ENCODE peak calls at places on chromosomes 2 and 18, in ten cellular contexts. One of them, this sample, is unnamed.

GRCh38 chr18:35696307-35696706 is 114.8 kb downstream of the GALNT1 start:
- DNase-seq in choroid plexus epithelial cell: no peak
- DNase-seq in transverse colon: no peak
- DNase-seq in adrenal gland: no peak
- DNase-seq in heart left ventricle: no peak
- DNase-seq in coronary artery: no peak
- DNase-seq in astrocyte of the cerebellum: no peak
- DNase-seq in CD8-positive, alpha-beta T cell: no peak
- DNase-seq in AG04450: no peak
- DNase-seq in lower leg skin: no peak
- DNase-seq in this sample: no peak

GRCh38 chr2:137420744-137421143 is 543.5 kb upstream of the HNMT start:
- DNase-seq in choroid plexus epithelial cell: peak
- DNase-seq in transverse colon: no peak
- DNase-seq in adrenal gland: no peak
- DNase-seq in heart left ventricle: no peak
- DNase-seq in coronary artery: no peak
- DNase-seq in astrocyte of the cerebellum: no peak
- DNase-seq in CD8-positive, alpha-beta T cell: no peak
- DNase-seq in AG04450: no peak
- DNase-seq in lower leg skin: no peak
- DNase-seq in this sample: peak

GRCh38 chr18:76573325-76574025 is 78.4 kb upstream of the ZNF516 start:
- DNase-seq in choroid plexus epithelial cell: peak
- DNase-seq in transverse colon: no peak
- DNase-seq in adrenal gland: no peak
- DNase-seq in heart left ventricle: no peak
- DNase-seq in coronary artery: no peak
- DNase-seq in astrocyte of the cerebellum: peak
- DNase-seq in CD8-positive, alpha-beta T cell: no peak
- DNase-seq in AG04450: no peak
- DNase-seq in lower leg skin: no peak
- DNase-seq in this sample: peak

GRCh38 chr2:43131051-43131889 is 95.1 kb downstream of the ZFP36L2 start:
- DNase-seq in choroid plexus epithelial cell: peak
- DNase-seq in transverse colon: peak
- DNase-seq in adrenal gland: peak
- DNase-seq in heart left ventricle: peak
- DNase-seq in coronary artery: no peak
- DNase-seq in astrocyte of the cerebellum: peak
- DNase-seq in CD8-positive, alpha-beta T cell: peak
- DNase-seq in AG04450: peak
- DNase-seq in lower leg skin: peak
- DNase-seq in this sample: peak

GRCh38 chr2:121888189-121888557 is 132.7 kb downstream of the TSN start:
- DNase-seq in choroid plexus epithelial cell: no peak
- DNase-seq in transverse colon: no peak
- DNase-seq in adrenal gland: no peak
- DNase-seq in heart left ventricle: no peak
- DNase-seq in coronary artery: no peak
- DNase-seq in astrocyte of the cerebellum: no peak
- DNase-seq in CD8-positive, alpha-beta T cell: no peak
- DNase-seq in AG04450: no peak
- DNase-seq in lower leg skin: no peak
- DNase-seq in this sample: no peak

GRCh38 chr2:169739351-169739750 is 5.7 kb downstream of the KLHL23 start:
- DNase-seq in choroid plexus epithelial cell: no peak
- DNase-seq in transverse colon: no peak
- DNase-seq in adrenal gland: no peak
- DNase-seq in heart left ventricle: no peak
- DNase-seq in coronary artery: no peak
- DNase-seq in astrocyte of the cerebellum: no peak
- DNase-seq in CD8-positive, alpha-beta T cell: no peak
- DNase-seq in AG04450: no peak
- DNase-seq in lower leg skin: no peak
- DNase-seq in this sample: no peak

GRCh38 chr2:62964050-62964449 is 86.6 kb upstream of the OTX1 start:
- DNase-seq in choroid plexus epithelial cell: no peak
- DNase-seq in transverse colon: no peak
- DNase-seq in adrenal gland: no peak
- DNase-seq in heart left ventricle: no peak
- DNase-seq in coronary artery: no peak
- DNase-seq in astrocyte of the cerebellum: peak
- DNase-seq in CD8-positive, alpha-beta T cell: no peak
- DNase-seq in AG04450: no peak
- DNase-seq in lower leg skin: no peak
- DNase-seq in this sample: no peak

GRCh38 chr2:11026286-11026921 is 114.7 kb downstream of the KCNF1 start:
- DNase-seq in choroid plexus epithelial cell: no peak
- DNase-seq in transverse colon: no peak
- DNase-seq in adrenal gland: no peak
- DNase-seq in heart left ventricle: no peak
- DNase-seq in coronary artery: no peak
- DNase-seq in astrocyte of the cerebellum: no peak
- DNase-seq in CD8-positive, alpha-beta T cell: peak
- DNase-seq in AG04450: no peak
- DNase-seq in lower leg skin: no peak
- DNase-seq in this sample: no peak

GRCh38 chr2:44342854-44343253 is 18.4 kb downstream of the PREPL start:
- DNase-seq in choroid plexus epithelial cell: peak
- DNase-seq in transverse colon: no peak
- DNase-seq in adrenal gland: no peak
- DNase-seq in heart left ventricle: no peak
- DNase-seq in coronary artery: no peak
- DNase-seq in astrocyte of the cerebellum: no peak
- DNase-seq in CD8-positive, alpha-beta T cell: no peak
- DNase-seq in AG04450: no peak
- DNase-seq in lower leg skin: no peak
- DNase-seq in this sample: peak

GRCh38 chr2:96153991-96154431 is 8.8 kb upstream of the DUSP2 start:
- DNase-seq in choroid plexus epithelial cell: no peak
- DNase-seq in transverse colon: no peak
- DNase-seq in adrenal gland: no peak
- DNase-seq in heart left ventricle: no peak
- DNase-seq in coronary artery: no peak
- DNase-seq in astrocyte of the cerebellum: no peak
- DNase-seq in CD8-positive, alpha-beta T cell: no peak
- DNase-seq in AG04450: no peak
- DNase-seq in lower leg skin: no peak
- DNase-seq in this sample: no peak

GRCh38 chr2:85181093-85181685 is 48.0 kb downstream of the TCF7L1 start:
- DNase-seq in choroid plexus epithelial cell: no peak
- DNase-seq in transverse colon: no peak
- DNase-seq in adrenal gland: no peak
- DNase-seq in heart left ventricle: no peak
- DNase-seq in coronary artery: no peak
- DNase-seq in astrocyte of the cerebellum: no peak
- DNase-seq in CD8-positive, alpha-beta T cell: no peak
- DNase-seq in AG04450: no peak
- DNase-seq in lower leg skin: no peak
- DNase-seq in this sample: no peak
- TF ChIP-seq CTCF in choroid plexus epithelial cell: no peak
- TF ChIP-seq CTCF in transverse colon: no peak
- TF ChIP-seq CTCF in adrenal gland: no peak
- TF ChIP-seq CTCF in heart left ventricle: no peak
- TF ChIP-seq CTCF in coronary artery: no peak
- TF ChIP-seq CTCF in astrocyte of the cerebellum: no peak
- TF ChIP-seq CTCF in CD8-positive, alpha-beta T cell: no peak
- TF ChIP-seq CTCF in AG04450: peak
- TF ChIP-seq CTCF in lower leg skin: no peak
- TF ChIP-seq CTCF in this sample: peak

GRCh38 chr2:5696351-5696740 is 4.2 kb downstream of the SOX11 start:
- DNase-seq in choroid plexus epithelial cell: no peak
- DNase-seq in transverse colon: no peak
- DNase-seq in adrenal gland: no peak
- DNase-seq in heart left ventricle: peak
- DNase-seq in coronary artery: no peak
- DNase-seq in astrocyte of the cerebellum: no peak
- DNase-seq in CD8-positive, alpha-beta T cell: no peak
- DNase-seq in AG04450: no peak
- DNase-seq in lower leg skin: no peak
- DNase-seq in this sample: no peak

GRCh38 chr2:5694016-5694690 is 2.0 kb downstream of the SOX11 start:
- DNase-seq in choroid plexus epithelial cell: no peak
- DNase-seq in transverse colon: no peak
- DNase-seq in adrenal gland: no peak
- DNase-seq in heart left ventricle: no peak
- DNase-seq in coronary artery: no peak
- DNase-seq in astrocyte of the cerebellum: no peak
- DNase-seq in CD8-positive, alpha-beta T cell: no peak
- DNase-seq in AG04450: no peak
- DNase-seq in lower leg skin: no peak
- DNase-seq in this sample: no peak

GRCh38 chr2:5696741-5697521 is 4.7 kb downstream of the SOX11 start:
- DNase-seq in choroid plexus epithelial cell: peak
- DNase-seq in transverse colon: no peak
- DNase-seq in adrenal gland: no peak
- DNase-seq in heart left ventricle: peak
- DNase-seq in coronary artery: no peak
- DNase-seq in astrocyte of the cerebellum: no peak
- DNase-seq in CD8-positive, alpha-beta T cell: no peak
- DNase-seq in AG04450: no peak
- DNase-seq in lower leg skin: no peak
- DNase-seq in this sample: peak

GRCh38 chr2:5697554-5697953 is 5.4 kb downstream of the SOX11 start:
- DNase-seq in choroid plexus epithelial cell: no peak
- DNase-seq in transverse colon: no peak
- DNase-seq in adrenal gland: no peak
- DNase-seq in heart left ventricle: no peak
- DNase-seq in coronary artery: no peak
- DNase-seq in astrocyte of the cerebellum: no peak
- DNase-seq in CD8-positive, alpha-beta T cell: no peak
- DNase-seq in AG04450: no peak
- DNase-seq in lower leg skin: no peak
- DNase-seq in this sample: no peak

DNA sequence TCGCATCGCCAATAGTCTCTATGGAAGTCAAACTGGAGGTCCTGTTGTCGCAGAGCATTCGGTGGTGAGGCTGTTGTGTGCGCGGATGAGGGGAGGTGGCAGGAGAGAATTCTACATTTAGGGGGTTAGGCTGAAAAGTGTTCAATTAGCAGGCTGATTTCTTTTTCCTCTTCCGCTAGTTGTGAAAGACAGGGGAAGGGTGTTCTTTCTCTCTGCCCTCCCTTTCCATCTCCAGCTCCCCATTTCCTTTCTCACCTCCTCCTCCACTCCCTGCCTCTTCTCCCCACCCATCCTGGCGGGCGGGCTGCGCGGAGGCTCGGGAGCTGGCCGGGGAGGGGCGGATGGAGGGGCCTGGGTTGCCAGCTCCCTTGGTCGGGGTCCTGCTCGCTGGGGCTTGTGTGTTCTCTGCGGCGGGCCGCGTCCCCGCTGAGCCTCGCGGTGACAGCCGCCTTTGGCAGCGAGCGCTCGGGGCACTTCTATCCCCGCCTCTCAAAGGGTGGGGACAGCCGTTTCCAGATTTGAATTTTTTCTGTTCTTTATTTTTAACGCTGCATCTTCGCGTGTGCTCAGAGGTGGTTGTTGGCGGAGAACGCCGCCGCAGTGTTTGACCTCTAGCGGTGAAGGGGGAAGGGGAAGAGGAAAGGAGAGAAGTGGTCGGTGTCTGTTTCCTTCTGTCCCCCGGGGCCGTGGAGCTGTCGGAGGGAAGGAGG is 3.6 kb downstream of the SOX11 start:
- DNase-seq in choroid plexus epithelial cell: peak
- DNase-seq in transverse colon: no peak
- DNase-seq in adrenal gland: no peak
- DNase-seq in heart left ventricle: peak
- DNase-seq in coronary artery: no peak
- DNase-seq in astrocyte of the cerebellum: no peak
- DNase-seq in CD8-positive, alpha-beta T cell: no peak
- DNase-seq in AG04450: no peak
- DNase-seq in lower leg skin: no peak
- DNase-seq in this sample: peak
- H3K4me3 ChIP-seq in choroid plexus epithelial cell: peak
- H3K4me3 ChIP-seq in transverse colon: peak
- H3K4me3 ChIP-seq in adrenal gland: no peak
- H3K4me3 ChIP-seq in heart left ventricle: peak
- H3K4me3 ChIP-seq in coronary artery: peak
- H3K4me3 ChIP-seq in astrocyte of the cerebellum: peak
- H3K4me3 ChIP-seq in CD8-positive, alpha-beta T cell: no peak
- H3K4me3 ChIP-seq in AG04450: peak
- H3K4me3 ChIP-seq in lower leg skin: no peak
- H3K4me3 ChIP-seq in this sample: peak

DNA sequence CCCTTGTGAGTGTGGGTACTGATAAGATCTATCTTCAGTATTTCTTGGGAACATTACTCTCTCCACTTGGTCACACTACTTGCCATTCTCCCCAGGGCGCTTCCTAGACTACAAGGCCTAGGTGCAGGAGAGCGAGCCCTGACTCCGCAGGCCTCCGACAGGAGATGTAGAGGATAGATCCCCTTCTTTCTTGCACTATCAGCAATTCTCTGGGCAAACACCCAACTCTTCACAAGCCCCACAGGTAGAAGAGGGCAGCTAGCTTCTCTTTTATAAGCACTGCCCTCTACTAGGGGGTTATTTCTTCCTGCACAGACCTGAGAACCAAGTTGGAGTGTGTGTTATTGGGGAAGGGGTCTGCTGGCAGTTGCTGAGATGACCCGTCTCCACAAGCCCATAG is 10.7 kb upstream of the RMDN2 start:
- DNase-seq in choroid plexus epithelial cell: no peak
- DNase-seq in transverse colon: no peak
- DNase-seq in adrenal gland: no peak
- DNase-seq in heart left ventricle: no peak
- DNase-seq in coronary artery: no peak
- DNase-seq in astrocyte of the cerebellum: no peak
- DNase-seq in CD8-positive, alpha-beta T cell: no peak
- DNase-seq in AG04450: no peak
- DNase-seq in lower leg skin: no peak
- DNase-seq in this sample: no peak
- TF ChIP-seq CTCF in choroid plexus epithelial cell: no peak
- TF ChIP-seq CTCF in transverse colon: no peak
- TF ChIP-seq CTCF in adrenal gland: no peak
- TF ChIP-seq CTCF in heart left ventricle: no peak
- TF ChIP-seq CTCF in coronary artery: no peak
- TF ChIP-seq CTCF in astrocyte of the cerebellum: no peak
- TF ChIP-seq CTCF in CD8-positive, alpha-beta T cell: no peak
- TF ChIP-seq CTCF in AG04450: no peak
- TF ChIP-seq CTCF in lower leg skin: no peak
- TF ChIP-seq CTCF in this sample: no peak

DNA sequence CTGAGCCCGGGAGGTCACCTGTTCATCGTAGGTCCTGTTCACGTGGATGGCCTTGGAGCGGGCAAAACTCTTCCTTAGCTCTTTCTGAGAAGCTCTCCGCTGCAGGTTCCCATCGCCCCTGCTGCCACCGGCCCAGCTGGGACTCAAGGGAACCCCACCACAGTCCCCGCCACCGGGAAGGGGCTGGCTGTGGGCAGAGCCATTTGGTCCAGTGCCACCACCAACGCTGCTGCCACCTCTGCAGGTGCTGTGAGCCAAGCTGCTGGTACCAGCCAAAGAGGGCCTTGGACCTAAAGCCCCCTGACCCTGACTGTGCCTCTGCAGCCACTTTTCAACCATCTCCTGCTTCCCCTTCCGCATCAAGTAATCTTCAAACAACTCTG is 586 bp downstream of the PDE11A start:
- DNase-seq in choroid plexus epithelial cell: no peak
- DNase-seq in transverse colon: no peak
- DNase-seq in adrenal gland: no peak
- DNase-seq in heart left ventricle: no peak
- DNase-seq in coronary artery: no peak
- DNase-seq in astrocyte of the cerebellum: no peak
- DNase-seq in CD8-positive, alpha-beta T cell: no peak
- DNase-seq in AG04450: no peak
- DNase-seq in lower leg skin: no peak
- DNase-seq in this sample: no peak
- H3K4me3 ChIP-seq in choroid plexus epithelial cell: no peak
- H3K4me3 ChIP-seq in transverse colon: peak
- H3K4me3 ChIP-seq in adrenal gland: no peak
- H3K4me3 ChIP-seq in heart left ventricle: peak
- H3K4me3 ChIP-seq in coronary artery: peak
- H3K4me3 ChIP-seq in astrocyte of the cerebellum: peak
- H3K4me3 ChIP-seq in CD8-positive, alpha-beta T cell: no peak
- H3K4me3 ChIP-seq in AG04450: no peak
- H3K4me3 ChIP-seq in lower leg skin: no peak
- H3K4me3 ChIP-seq in this sample: no peak

This sample was measured in cardiac fibroblast.